ENCODE peak calls at places on chromosomes 7 and 10, in six cellular contexts. U is GM12878, W is A549, B is HCT116, N is GM23338, C is K562. I is an unnamed sample.

GRCh38 chr7:4519819-4520520 is 162.1 kb upstream of the FOXK1 start:
- DNase-seq in U (no peak), W (no peak), B (no peak), N (peak), C (no peak), I (no peak)

GRCh38 chr10:132915411-132915810 is 27.0 kb downstream of the CFAP46 start:
- DNase-seq in U (no peak), W (no peak), B (no peak), N (no peak), C (no peak), I (no peak)

GRCh38 chr10:71344916-71345557 is 26.0 kb downstream of the SLC29A3 start:
- DNase-seq in U (no peak), W (no peak), B (no peak), N (no peak), C (no peak), I (no peak)

GRCh38 chr7:3200504-3200903 is 100.5 kb upstream of the SDK1 start:
- DNase-seq in U (no peak), W (peak), B (peak), N (peak), C (no peak), I (no peak)

GRCh38 chr10:127013251-127013656 is 108.0 kb downstream of the DOCK1 start:
- DNase-seq in U (no peak), W (no peak), B (no peak), N (no peak), C (no peak), I (no peak)

GRCh38 chr7:80833289-80834104 is 85.4 kb downstream of the SEMA3C start:
- DNase-seq in U (no peak), W (peak), B (no peak), N (no peak), C (no peak), I (no peak)

GRCh38 chr10:27153325-27153724 is 859 bp downstream of the YME1L1 start:
- DNase-seq in U (no peak), W (no peak), B (no peak), N (no peak), C (no peak), I (no peak)

GRCh38 chr7:44284216-44284615 is 41.2 kb downstream of the CAMK2B start:
- DNase-seq in U (no peak), W (no peak), B (no peak), N (no peak), C (no peak), I (no peak)

GRCh38 chr7:68862736-68863135 is 735.5 kb upstream of the AUTS2 start:
- DNase-seq in U (no peak), W (no peak), B (no peak), N (no peak), C (no peak), I (no peak)

DNA sequence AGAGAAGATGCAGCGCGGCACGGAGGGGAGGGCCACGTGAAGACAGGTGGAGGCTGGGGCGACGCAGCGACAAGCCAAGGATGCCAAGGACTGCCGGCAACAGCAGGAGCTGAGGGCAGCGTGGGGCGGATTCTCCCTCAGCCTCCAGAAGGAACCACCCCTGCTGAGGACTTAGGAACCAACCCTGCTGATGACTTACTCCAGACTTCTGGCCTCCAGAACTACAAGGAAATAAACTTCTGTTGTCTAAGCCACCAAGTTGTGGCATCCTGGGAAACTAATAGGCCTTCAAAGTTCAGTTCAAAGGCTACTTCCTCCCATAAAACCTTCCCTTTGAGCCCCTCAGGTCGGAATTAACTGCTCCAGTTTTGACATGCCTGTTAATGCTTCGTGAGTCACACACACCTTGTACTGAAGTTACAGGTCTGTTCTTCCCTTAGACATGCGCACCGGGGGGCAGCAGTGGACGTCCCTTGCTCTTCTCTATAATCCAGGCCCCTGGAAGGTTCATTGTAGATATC is 88.4 kb upstream of the RHEB start:
- DNase-seq in U (no peak), W (peak), B (peak), N (no peak), C (no peak), I (no peak)
- TF ChIP-seq CTCF in U (no peak), W (no peak), B (no peak), N (no peak), C (no peak), I (no peak)

DNA sequence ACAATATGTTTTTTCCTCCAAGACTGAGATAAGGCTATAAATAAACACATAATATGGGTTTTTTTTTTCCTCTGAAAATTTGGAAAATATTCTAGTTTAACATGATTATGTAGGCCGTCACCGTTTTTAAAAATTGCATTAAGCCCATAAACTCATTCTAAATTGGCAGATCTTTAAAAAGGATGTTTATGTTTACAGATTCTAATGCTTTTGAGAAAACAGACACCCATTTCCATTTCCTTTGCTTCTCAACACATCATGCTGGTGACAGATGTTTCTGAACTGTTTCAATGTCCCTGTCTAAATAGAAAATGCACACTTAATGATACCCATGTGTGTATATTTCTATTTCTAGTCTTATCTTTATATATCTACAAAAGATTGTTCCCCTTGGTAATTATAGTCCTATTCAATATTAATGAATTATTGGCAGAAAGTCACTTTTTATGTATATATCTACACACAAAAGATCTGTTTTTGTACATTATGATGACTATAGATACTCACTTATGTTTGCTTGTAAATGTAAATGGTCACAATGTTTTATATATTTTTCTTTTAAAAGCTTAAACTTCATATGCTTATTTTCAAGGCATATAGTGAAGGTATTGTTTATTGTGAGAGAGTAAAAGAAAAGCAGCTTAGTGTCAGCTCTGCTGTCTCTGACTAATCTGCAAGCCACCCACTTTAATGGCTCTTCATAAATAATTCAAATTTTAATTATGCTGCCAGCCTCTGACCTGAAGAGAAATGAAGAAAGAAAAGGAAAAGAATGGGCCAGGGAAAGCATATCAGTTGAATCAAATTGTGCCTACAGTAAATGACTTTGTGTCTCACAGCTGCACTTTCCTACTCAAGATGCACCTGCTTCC is 179.5 kb downstream of the CACNA2D1 start:
- DNase-seq in U (no peak), W (no peak), B (no peak), N (no peak), C (no peak), I (no peak)
- TF ChIP-seq REST in U (no peak), W (no peak), B (no peak), N (no peak), C (no peak), I (no peak)

DNA sequence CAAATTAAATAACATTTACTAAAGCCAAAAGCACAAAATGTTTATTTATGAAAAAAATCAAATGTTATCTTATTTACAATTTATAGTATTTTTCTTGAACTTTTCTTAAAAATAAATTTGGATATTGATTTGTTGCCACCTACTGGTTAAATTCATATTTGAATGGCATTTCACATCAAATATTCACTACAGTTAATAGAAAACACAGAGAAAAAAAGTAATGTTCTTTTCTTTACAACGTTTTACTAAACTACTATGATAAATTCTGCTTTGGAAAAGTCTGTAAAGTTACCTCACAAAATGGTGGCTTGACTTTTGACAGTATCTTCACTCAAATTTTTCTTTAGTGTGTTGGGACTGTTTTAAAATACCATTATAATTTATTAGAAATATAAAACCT is 52.7 kb downstream of the SRPK2 start:
- DNase-seq in U (no peak), W (no peak), B (no peak), N (no peak), C (no peak), I (no peak)
- TF ChIP-seq CTCF in U (peak), W (peak), B (peak), N (peak), C (peak), I (peak)

GRCh38 chr7:107077699-107078516 is 33.4 kb downstream of the PRKAR2B start:
- DNase-seq in U (no peak), W (peak), B (peak), N (no peak), C (peak), I (no peak)
- TF ChIP-seq REST in U (no peak), W (no peak), B (no peak), N (no peak), C (no peak), I (no peak)

GRCh38 chr7:74254858-74255379 is 720 bp upstream of the RFC2 start:
- DNase-seq in U (no peak), W (no peak), B (no peak), N (no peak), C (no peak), I (no peak)

GRCh38 chr7:74256446-74257408 is 2.5 kb upstream of the RFC2 start:
- DNase-seq in U (no peak), W (no peak), B (no peak), N (no peak), C (no peak), I (no peak)

GRCh38 chr7:74252893-74253292 is 1.3 kb downstream of the RFC2 start:
- DNase-seq in U (no peak), W (no peak), B (no peak), N (no peak), C (peak), I (peak)

GRCh38 chr7:74253331-74253730 is 868 bp downstream of the RFC2 start:
- DNase-seq in U (no peak), W (no peak), B (no peak), N (no peak), C (no peak), I (no peak)

GRCh38 chr7:74253975-74254857 is at the start of gene RFC2:
- DNase-seq in U (peak), W (peak), B (peak), N (peak), C (peak), I (peak)
- TF ChIP-seq CTCF in U (no peak), W (no peak), B (no peak), N (no peak), C (peak), I (no peak)

GRCh38 chr7:74481458-74482324 is 28.0 kb downstream of the GTF2IRD1 start:
- DNase-seq in U (no peak), W (peak), B (no peak), N (no peak), C (no peak), I (no peak)

GRCh38 chr7:74479961-74480829 is 26.5 kb downstream of the GTF2IRD1 start:
- DNase-seq in U (no peak), W (no peak), B (no peak), N (peak), C (no peak), I (no peak)

GRCh38 chr7:74483402-74484336 is 30.0 kb downstream of the GTF2IRD1 start:
- DNase-seq in U (no peak), W (peak), B (no peak), N (no peak), C (no peak), I (no peak)

GRCh38 chr7:74480861-74481417 is 27.2 kb downstream of the GTF2IRD1 start:
- DNase-seq in U (no peak), W (peak), B (no peak), N (no peak), C (no peak), I (peak)

GRCh38 chr7:74482629-74483401 is 29.1 kb downstream of the GTF2IRD1 start:
- DNase-seq in U (no peak), W (peak), B (peak), N (no peak), C (no peak), I (peak)
- TF ChIP-seq REST in U (no peak), W (no peak), B (no peak), N (no peak), C (no peak), I (no peak)

GRCh38 chr10:128242641-128243040 is 116.4 kb upstream of the MKI67 start:
- DNase-seq in U (no peak), W (peak), B (peak), N (peak), C (no peak), I (no peak)
- TF ChIP-seq CTCF in U (no peak), W (no peak), B (peak), N (peak), C (peak), I (no peak)

DNA sequence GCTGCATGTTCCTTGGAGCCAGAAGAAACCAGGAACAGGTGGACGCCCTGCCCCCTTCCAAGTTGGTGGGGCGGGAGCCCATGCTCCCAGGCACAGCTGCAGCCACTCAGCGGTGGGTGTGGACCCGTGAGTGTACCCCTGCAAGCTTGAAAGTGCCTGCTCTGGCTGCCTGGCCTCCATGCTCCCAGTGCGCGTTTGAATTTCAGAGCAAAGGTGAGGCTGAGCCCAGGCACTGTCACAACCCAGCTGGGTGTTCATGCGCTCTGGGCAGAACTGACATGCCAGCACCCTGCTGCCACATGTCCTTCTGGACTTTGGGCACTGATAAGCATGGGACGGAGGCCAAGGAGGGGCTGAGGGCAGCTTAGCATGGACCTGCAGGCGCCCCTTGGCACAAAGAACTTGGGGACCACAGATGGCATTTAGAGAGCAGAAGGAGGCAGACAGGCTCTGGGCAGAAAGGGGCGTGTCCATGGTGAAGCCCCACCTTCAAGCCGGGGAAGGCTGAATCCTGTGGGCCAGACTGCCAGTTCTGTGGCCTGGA is 402.0 kb upstream of the NRG3 start:
- DNase-seq in U (no peak), W (no peak), B (no peak), N (no peak), C (no peak), I (no peak)
- TF ChIP-seq REST in U (no peak), W (no peak), B (no peak), N (no peak), C (no peak), I (no peak)

GRCh38 chr7:158829342-158830210 is at the start of gene ESYT2:
- DNase-seq in U (peak), W (peak), B (peak), N (peak), C (peak), I (peak)
- TF ChIP-seq CTCF in U (peak), W (peak), B (no peak), N (no peak), C (peak), I (no peak)

GRCh38 chr10:70223728-70224127 is 9.5 kb downstream of the PPA1 start:
- DNase-seq in U (no peak), W (no peak), B (no peak), N (no peak), C (no peak), I (no peak)

GRCh38 chr10:70228503-70228902 is 4.7 kb downstream of the PPA1 start:
- DNase-seq in U (no peak), W (no peak), B (no peak), N (no peak), C (no peak), I (no peak)

GRCh38 chr10:70232859-70233108 is 445 bp downstream of the PPA1 start:
- DNase-seq in U (no peak), W (no peak), B (no peak), N (no peak), C (no peak), I (no peak)

GRCh38 chr10:70232155-70232858 is 922 bp downstream of the PPA1 start:
- DNase-seq in U (no peak), W (peak), B (no peak), N (peak), C (peak), I (peak)

DNA sequence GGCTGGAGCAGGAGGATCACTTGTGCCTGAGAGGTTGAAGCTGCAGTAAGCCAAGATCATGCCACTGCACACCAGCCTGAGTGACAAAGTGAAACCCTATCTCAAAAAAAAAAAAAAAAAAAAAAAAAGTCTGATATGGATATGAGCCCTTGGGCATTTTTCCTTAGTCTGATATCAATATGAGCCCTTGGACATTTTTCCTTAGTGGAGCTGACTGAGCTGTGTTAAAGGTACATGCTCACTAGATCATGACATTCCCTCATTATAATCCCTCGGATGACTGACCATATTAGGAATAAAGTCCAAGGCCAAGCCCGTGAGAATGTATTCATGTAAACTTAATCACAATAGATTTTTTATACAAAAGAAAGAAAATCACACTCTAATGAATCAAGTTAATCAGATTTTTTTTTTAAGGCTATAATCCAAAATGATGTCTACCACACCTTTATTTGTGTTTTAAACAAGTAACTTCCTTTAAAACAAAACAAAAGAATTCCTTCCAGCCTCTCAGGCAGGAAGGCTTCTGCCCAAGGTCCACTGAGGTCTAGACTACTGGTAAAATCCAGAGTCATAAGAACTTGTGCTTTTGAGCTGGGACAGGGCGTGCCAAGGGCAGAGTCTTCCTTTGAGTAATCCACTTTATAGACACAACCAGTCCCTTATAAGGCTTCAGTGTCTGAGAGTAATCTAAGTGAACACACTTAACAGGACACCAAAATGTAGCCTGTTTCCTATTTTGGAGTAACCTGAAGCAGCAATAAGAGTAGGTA is 5.5 kb downstream of the PPA1 start:
- DNase-seq in U (no peak), W (peak), B (no peak), N (no peak), C (no peak), I (no peak)
- TF ChIP-seq REST in U (no peak), W (no peak), B (no peak), N (no peak), C (no peak), I (no peak)